ENCODE peak calls at places on chromosomes 5 and 9, in eight cellular contexts. Y is neural progenitor cell, W is K562, L is IMR-90, Z is PC-3, O is keratinocyte, U is H9, N is fibroblast of lung. H is an unnamed sample. For H3K9me3 and H4K20me1, the result is how much of the 10 kb centered on the place peaks cover.

GRCh38 chr5:160083501-160083900 is 35.7 kb downstream of the PWWP2A start:
- DNase-seq in Y (no peak), W (no peak), L (no peak), Z (peak), O (no peak), U (no peak), N (peak), H (no peak)

GRCh38 chr5:84603557-84604185 is 219.0 kb upstream of the EDIL3 start:
- DNase-seq in Y (no peak), W (no peak), L (peak), Z (peak), O (no peak), U (no peak), N (peak), H (no peak)

GRCh38 chr5:95730730-95731570 is at the start of gene RHOBTB3:
- DNase-seq in Y (peak), W (peak), L (peak), Z (peak), O (no peak), U (peak), N (peak), H (peak)

GRCh38 chr9:116589392-116590354 is 97.4 kb upstream of the TRIM32 start:
- DNase-seq in Y (peak), W (peak), L (peak), Z (peak), O (peak), U (peak), N (peak), H (peak)

GRCh38 chr9:75615284-75615683 is 275.2 kb upstream of the PCSK5 start:
- DNase-seq in Y (no peak), W (no peak), L (no peak), Z (no peak), O (no peak), U (no peak), N (no peak), H (peak)

GRCh38 chr9:92740446-92740961 is 24.1 kb downstream of the BICD2 start:
- DNase-seq in Y (no peak), W (no peak), L (no peak), Z (no peak), O (no peak), U (no peak), N (no peak), H (no peak)

GRCh38 chr5:65837139-65837538 is 89.2 kb upstream of the ERBIN start:
- DNase-seq in Y (no peak), W (no peak), L (peak), Z (peak), O (peak), U (no peak), N (peak), H (no peak)

GRCh38 chr9:27473135-27473534 is 51.0 kb upstream of the IFNK start:
- DNase-seq in Y (peak), W (peak), L (no peak), Z (no peak), O (no peak), U (no peak), N (peak), H (no peak)

GRCh38 chr9:120610975-120611689 is 31.2 kb upstream of the CDK5RAP2 start:
- DNase-seq in Y (no peak), W (peak), L (no peak), Z (peak), O (peak), U (no peak), N (no peak), H (no peak)

GRCh38 chr9:109317979-109318671 is 2.7 kb downstream of the EPB41L4B start:
- DNase-seq in Y (peak), W (no peak), L (no peak), Z (peak), O (no peak), U (peak), N (peak), H (no peak)

GRCh38 chr5:158639876-158640570 is 459.7 kb downstream of the EBF1 start:
- DNase-seq in Y (no peak), W (no peak), L (peak), Z (peak), O (no peak), U (no peak), N (peak), H (no peak)

GRCh38 chr9:115267788-115268187 is 149.8 kb upstream of the TNC start:
- DNase-seq in Y (peak), W (no peak), L (peak), Z (peak), O (no peak), U (no peak), N (peak), H (no peak)

GRCh38 chr5:58886315-58887207 is 303.7 kb downstream of the RAB3C start:
- DNase-seq in Y (peak), W (peak), L (peak), Z (peak), O (peak), U (peak), N (peak), H (peak)

GRCh38 chr9:131837316-131837715 is 97.4 kb upstream of the RAPGEF1 start:
- DNase-seq in Y (peak), W (no peak), L (no peak), Z (peak), O (no peak), U (peak), N (no peak), H (peak)

GRCh38 chr5:17411436-17411835 is 86.6 kb upstream of the TAF11L2 start:
- DNase-seq in Y (no peak), W (no peak), L (peak), Z (no peak), O (no peak), U (no peak), N (peak), H (no peak)

GRCh38 chr5:113038136-113038535 is 61.5 kb downstream of the DCP2 start:
- DNase-seq in Y (no peak), W (no peak), L (no peak), Z (no peak), O (no peak), U (no peak), N (no peak), H (no peak)

GRCh38 chr9:78295731-78296130 is 1.2 kb upstream of the PSAT1 start:
- DNase-seq in Y (peak), W (no peak), L (no peak), Z (no peak), O (no peak), U (no peak), N (no peak), H (no peak)

GRCh38 chr5:139798883-139799282 is 3.3 kb downstream of the PSD2 start:
- DNase-seq in Y (no peak), W (no peak), L (no peak), Z (no peak), O (no peak), U (no peak), N (no peak), H (no peak)

GRCh38 chr5:98497391-98497790 is 276.1 kb upstream of the RGMB start:
- DNase-seq in Y (no peak), W (no peak), L (no peak), Z (no peak), O (no peak), U (no peak), N (peak), H (no peak)

GRCh38 chr5:52844885-52845284 is 57.2 kb downstream of the ITGA1 start:
- DNase-seq in Y (no peak), W (no peak), L (peak), Z (no peak), O (no peak), U (no peak), N (peak), H (no peak)

GRCh38 chr5:56305551-56305950 is 72.4 kb upstream of the ANKRD55 start:
- DNase-seq in Y (no peak), W (no peak), L (no peak), Z (no peak), O (no peak), U (no peak), N (no peak), H (no peak)

GRCh38 chr5:56307714-56308346 is 74.7 kb upstream of the ANKRD55 start:
- DNase-seq in Y (no peak), W (no peak), L (no peak), Z (no peak), O (no peak), U (no peak), N (no peak), H (no peak)

GRCh38 chr5:56305001-56305400 is 71.9 kb upstream of the ANKRD55 start:
- DNase-seq in Y (no peak), W (no peak), L (no peak), Z (no peak), O (no peak), U (no peak), N (no peak), H (no peak)

GRCh38 chr5:56309262-56309826 is 76.2 kb upstream of the ANKRD55 start:
- DNase-seq in Y (no peak), W (peak), L (peak), Z (no peak), O (no peak), U (no peak), N (peak), H (no peak)

GRCh38 chr5:56306433-56307150 is 73.5 kb upstream of the ANKRD55 start:
- DNase-seq in Y (no peak), W (no peak), L (no peak), Z (no peak), O (no peak), U (no peak), N (no peak), H (no peak)
- H3K9me3 ChIP-seq in Y (under half), W (under half), L (under half), Z (under half), O (under half), U (under half), N (under half), H (under half)

GRCh38 chr5:171806976-171807823 is 21.6 kb downstream of the SMIM23 start:
- DNase-seq in Y (peak), W (no peak), L (peak), Z (peak), O (no peak), U (no peak), N (peak), H (peak)
- H2AFZ ChIP-seq in Y (no peak), W (no peak), L (no peak), Z (peak), O (no peak), U (peak), N (no peak), H (peak)

GRCh38 chr5:181245427-181246275 is 1.9 kb upstream of the RACK1 start:
- DNase-seq in Y (peak), W (peak), L (no peak), Z (no peak), O (no peak), U (peak), N (no peak), H (no peak)

GRCh38 chr5:181242031-181242451 is 1.7 kb downstream of the RACK1 start:
- DNase-seq in Y (no peak), W (no peak), L (no peak), Z (no peak), O (no peak), U (no peak), N (no peak), H (no peak)

GRCh38 chr5:181241393-181241975 is 2.2 kb downstream of the RACK1 start:
- DNase-seq in Y (no peak), W (peak), L (peak), Z (peak), O (no peak), U (no peak), N (peak), H (peak)

GRCh38 chr5:181243020-181243520 is 636 bp downstream of the RACK1 start:
- DNase-seq in Y (peak), W (peak), L (no peak), Z (no peak), O (no peak), U (no peak), N (no peak), H (no peak)

DNA sequence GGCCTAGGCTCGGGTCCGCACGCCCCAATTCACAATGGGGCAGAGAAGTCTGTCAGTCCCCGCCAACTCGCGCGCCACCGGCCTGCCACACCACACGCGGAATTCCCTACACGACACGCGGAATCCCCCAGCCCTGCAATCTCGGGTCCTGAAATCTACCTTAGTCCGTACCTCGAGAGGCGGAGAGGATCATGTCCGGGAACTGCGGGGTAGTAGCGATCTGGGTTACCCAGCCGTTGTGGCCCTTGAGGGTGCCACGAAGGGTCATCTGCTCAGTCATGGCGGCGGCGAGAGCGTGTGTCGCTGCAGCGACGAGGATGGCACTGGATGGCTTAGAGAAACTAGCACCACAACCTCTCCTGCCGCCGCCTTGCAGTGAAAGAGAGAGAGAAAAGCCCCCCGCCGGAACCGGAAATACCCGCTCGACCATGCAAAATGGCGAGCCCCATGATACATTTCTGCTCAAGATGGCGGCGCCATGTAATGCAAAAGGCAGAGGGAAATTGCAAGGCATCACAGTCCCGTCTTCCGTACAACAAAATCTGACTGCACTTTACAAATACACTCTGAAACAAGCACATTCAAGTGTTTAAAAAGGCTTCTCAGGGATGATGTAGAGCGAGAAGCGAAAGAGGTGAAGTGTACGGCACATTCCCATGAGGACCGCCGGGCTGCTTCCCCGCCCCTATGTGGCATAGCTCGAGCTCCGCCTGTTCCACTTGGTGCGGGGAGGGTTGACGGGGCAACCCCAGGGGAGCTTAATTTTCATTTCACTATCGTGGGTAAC is at the start of gene RACK1:
- DNase-seq in Y (peak), W (peak), L (peak), Z (peak), O (no peak), U (peak), N (peak), H (peak)
- H4K20me1 ChIP-seq in Y (half or more), W (under half), L (half or more), Z (under half), O (under half), U (under half), N (under half), H (half or more)

GRCh38 chr5:1086137-1086536 is 25.7 kb downstream of the SLC12A7 start:
- DNase-seq in Y (no peak), W (no peak), L (no peak), Z (no peak), O (no peak), U (no peak), N (no peak), H (no peak)
- H3K9me3 ChIP-seq in Y (under half), W (under half), L (under half), Z (under half), O (under half), U (under half), N (under half), H (under half)

GRCh38 chr5:43192558-43193170 is 639 bp downstream of the NIM1K start:
- DNase-seq in Y (peak), W (no peak), L (peak), Z (peak), O (no peak), U (no peak), N (peak), H (peak)

GRCh38 chr5:43191740-43192557 is at the start of gene NIM1K:
- DNase-seq in Y (peak), W (no peak), L (peak), Z (peak), O (no peak), U (peak), N (peak), H (peak)

GRCh38 chr5:43190755-43191603 is 1.0 kb upstream of the NIM1K start:
- DNase-seq in Y (peak), W (no peak), L (peak), Z (peak), O (no peak), U (no peak), N (peak), H (no peak)

GRCh38 chr5:43193952-43194321 is 1.9 kb downstream of the NIM1K start:
- DNase-seq in Y (peak), W (no peak), L (no peak), Z (no peak), O (no peak), U (no peak), N (no peak), H (no peak)

DNA sequence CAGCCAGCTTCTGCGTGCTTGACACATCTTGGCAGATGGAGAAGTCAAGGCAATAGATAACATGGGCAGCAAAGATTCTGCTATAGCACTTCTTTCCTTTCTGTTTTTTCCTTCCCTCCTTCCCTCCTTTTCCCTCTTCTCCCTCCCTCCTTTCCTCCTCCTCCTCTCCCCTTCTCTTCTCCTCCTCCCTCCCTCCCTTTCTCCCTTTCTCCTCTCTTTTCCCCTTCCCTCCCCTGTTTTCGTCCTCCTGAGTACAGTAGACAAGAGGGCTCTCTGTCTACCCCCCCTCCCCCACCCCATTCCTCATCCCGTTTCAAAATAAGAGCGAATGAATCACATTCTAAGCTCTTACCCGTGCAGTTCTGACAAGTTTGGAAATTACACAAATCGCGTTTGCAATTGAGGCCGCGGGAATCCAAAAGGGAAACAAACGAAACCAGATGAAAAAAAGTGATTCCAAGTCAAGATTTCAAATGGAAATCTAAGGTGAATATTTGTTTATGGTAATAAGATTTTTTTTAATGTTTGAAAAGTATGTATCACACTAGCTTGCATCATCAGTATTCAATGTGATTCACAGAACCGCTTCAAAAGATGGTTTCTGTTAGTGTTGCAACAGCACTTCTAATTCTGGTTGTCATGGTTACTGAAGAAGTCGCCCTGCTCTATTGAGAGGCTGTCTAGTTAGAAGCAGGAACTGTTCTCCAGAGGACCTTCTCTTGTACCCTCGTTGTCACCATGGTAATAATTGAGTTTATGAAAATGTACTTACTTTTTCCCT is 1.3 kb downstream of the NIM1K start:
- DNase-seq in Y (peak), W (peak), L (peak), Z (peak), O (peak), U (no peak), N (peak), H (peak)
- H2AFZ ChIP-seq in Y (no peak), W (peak), L (peak), Z (peak), O (peak), U (no peak), N (peak), H (peak)

DNA sequence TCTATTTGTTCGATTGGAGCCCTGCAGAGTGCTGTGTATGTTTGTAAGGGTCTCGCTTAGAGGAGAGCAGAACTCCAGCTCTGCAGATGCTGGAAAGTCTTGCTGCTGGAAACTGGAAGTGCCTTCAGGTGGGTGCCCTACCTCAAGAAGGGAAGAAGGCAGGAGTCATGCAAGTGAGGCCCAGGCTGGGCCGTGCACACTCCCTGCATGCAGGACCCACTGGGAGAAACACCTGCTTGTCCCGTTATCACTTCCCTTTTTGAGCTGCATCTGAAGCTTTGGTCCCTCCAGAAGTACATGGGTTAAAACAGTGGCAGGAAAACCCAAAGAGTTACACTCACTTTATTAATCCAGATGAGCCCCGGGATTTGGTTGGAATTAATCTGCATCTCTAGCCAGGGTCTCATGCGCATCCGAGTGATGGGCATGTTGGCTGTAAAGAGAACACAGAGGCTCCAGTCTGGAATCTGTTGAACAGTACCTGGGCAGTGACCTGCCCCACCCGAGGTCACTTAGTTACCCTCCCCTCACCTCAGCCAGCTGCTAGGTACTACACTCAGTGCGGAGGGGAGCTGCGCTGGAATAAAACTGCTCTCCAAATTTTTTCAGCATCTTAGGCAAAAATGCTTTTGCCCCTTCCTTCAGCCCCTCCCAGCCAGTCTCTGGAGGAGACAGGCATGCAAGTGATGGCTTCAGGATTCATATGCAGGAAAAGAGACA is 1.4 kb downstream of the IRF1 start:
- DNase-seq in Y (no peak), W (no peak), L (no peak), Z (no peak), O (no peak), U (peak), N (no peak), H (no peak)
- H4K20me1 ChIP-seq in Y (under half), W (under half), L (under half), Z (under half), O (under half), U (under half), N (under half), H (under half)

GRCh38 chr5:73532195-73532594 is 33.2 kb downstream of the ANKRA2 start:
- DNase-seq in Y (no peak), W (no peak), L (no peak), Z (no peak), O (no peak), U (no peak), N (no peak), H (no peak)

GRCh38 chr5:73528248-73528647 is 30.0 kb downstream of the BTF3 start:
- DNase-seq in Y (no peak), W (no peak), L (no peak), Z (no peak), O (no peak), U (no peak), N (no peak), H (no peak)

GRCh38 chr5:73529081-73529480 is 30.8 kb downstream of the BTF3 start:
- DNase-seq in Y (no peak), W (no peak), L (no peak), Z (no peak), O (no peak), U (no peak), N (no peak), H (no peak)

GRCh38 chr5:73534001-73534547 is 31.4 kb downstream of the ANKRA2 start:
- DNase-seq in Y (no peak), W (no peak), L (peak), Z (no peak), O (no peak), U (no peak), N (peak), H (no peak)

GRCh38 chr5:73531356-73531755 is 33.1 kb downstream of the BTF3 start:
- DNase-seq in Y (no peak), W (no peak), L (no peak), Z (no peak), O (no peak), U (no peak), N (peak), H (no peak)
- H3K9me3 ChIP-seq in Y (under half), W (under half), L (under half), Z (under half), O (under half), U (under half), N (under half), H (under half)